ENCODE peak calls at places on chromosomes 7 and 10, in ten cellular contexts. W is HCT116, H is RWPE2, D is tibial nerve, L is HepG2, G is trophoblast cell, E is PC-9, N is heart right ventricle, J is body of pancreas, U is suprapubic skin. C is an unnamed sample.
A peak's percentile ranks its signal among the peaks of the same experiment; 100 is the strongest.

GRCh38 chr7:149720372-149721083 is 52.9 kb downstream of the ZNF467 start:
- DNase-seq in W (no peak), H (peak; percentile 41), D (peak; percentile 46), L (peak; percentile 78), G (no peak), E (no peak), N (peak; percentile 84), J (peak; percentile 94), U (peak; percentile 77), C (no peak)

GRCh38 chr7:7862393-7862792 is 106.2 kb upstream of the GLCCI1 start:
- DNase-seq in W (no peak), H (no peak), D (no peak), L (no peak), G (no peak), E (no peak), N (no peak), J (no peak), U (no peak), C (no peak)

GRCh38 chr7:99740573-99741437 is 5.8 kb upstream of the CYP3A7 start:
- DNase-seq in W (no peak), H (no peak), D (no peak), L (peak; percentile 8), G (no peak), E (no peak), N (no peak), J (no peak), U (no peak), C (no peak)

GRCh38 chr10:128125944-128126764 is at the start of gene MKI67:
- DNase-seq in W (peak; percentile 88), H (peak; percentile 89), D (peak; percentile 78), L (peak; percentile 91), G (peak; percentile 88), E (peak; percentile 80), N (peak; percentile 86), J (peak; percentile 77), U (peak; percentile 88), C (peak; percentile 85)

GRCh38 chr10:74293686-74294365 is 142.8 kb downstream of the ADK start:
- DNase-seq in W (no peak), H (no peak), D (no peak), L (no peak), G (no peak), E (peak; percentile 73), N (peak; percentile 26), J (peak; percentile 35), U (no peak), C (no peak)

GRCh38 chr10:114471906-114472873 is 67.9 kb upstream of the AFAP1L2 start:
- DNase-seq in W (no peak), H (no peak), D (no peak), L (peak; percentile 24), G (peak; percentile 2), E (no peak), N (no peak), J (peak; percentile 62), U (no peak), C (no peak)

GRCh38 chr10:53990799-53991238 is 810.2 kb downstream of the PCDH15 start:
- DNase-seq in W (no peak), H (no peak), D (no peak), L (no peak), G (no peak), E (no peak), N (no peak), J (no peak), U (no peak), C (no peak)

GRCh38 chr7:132475669-132476116 is 100.6 kb downstream of the PLXNA4 start:
- DNase-seq in W (no peak), H (no peak), D (no peak), L (no peak), G (no peak), E (no peak), N (no peak), J (no peak), U (no peak), C (no peak)

GRCh38 chr7:4037308-4037707 is 644.8 kb upstream of the FOXK1 start:
- DNase-seq in W (no peak), H (no peak), D (no peak), L (no peak), G (no peak), E (no peak), N (no peak), J (no peak), U (no peak), C (no peak)

GRCh38 chr10:29958440-29958839 is 100.9 kb downstream of the JCAD start:
- DNase-seq in W (no peak), H (no peak), D (no peak), L (no peak), G (peak; percentile 35), E (no peak), N (no peak), J (no peak), U (no peak), C (no peak)

GRCh38 chr7:129298268-129298893 is 73.6 kb downstream of the AHCYL2 start:
- DNase-seq in W (peak; percentile 26), H (no peak), D (peak; percentile 83), L (peak; percentile 36), G (peak; percentile 9), E (peak; percentile 50), N (peak; percentile 34), J (peak; percentile 76), U (no peak), C (peak; percentile 24)

GRCh38 chr7:156752371-156753297 is 112.1 kb downstream of the RNF32 start:
- DNase-seq in W (no peak), H (no peak), D (no peak), L (peak; percentile 7), G (no peak), E (no peak), N (no peak), J (no peak), U (no peak), C (no peak)

GRCh38 chr10:57864789-57865676 is 402.7 kb downstream of the IPMK start:
- DNase-seq in W (no peak), H (no peak), D (no peak), L (peak; percentile 30), G (peak; percentile 20), E (peak; percentile 18), N (no peak), J (peak; percentile 8), U (no peak), C (no peak)

GRCh38 chr10:73648975-73649829 is 6.6 kb downstream of the SYNPO2L start:
- DNase-seq in W (no peak), H (no peak), D (no peak), L (peak; percentile 41), G (peak; percentile 80), E (no peak), N (no peak), J (no peak), U (no peak), C (no peak)

GRCh38 chr7:123639646-123640045 is 16.0 kb upstream of the LMOD2 start:
- DNase-seq in W (no peak), H (no peak), D (no peak), L (no peak), G (no peak), E (no peak), N (no peak), J (no peak), U (no peak), C (no peak)

GRCh38 chr10:108877130-108877529 is 1046.2 kb downstream of the XPNPEP1 start:
- DNase-seq in W (no peak), H (no peak), D (no peak), L (no peak), G (no peak), E (no peak), N (no peak), J (no peak), U (no peak), C (no peak)

GRCh38 chr7:46932656-46933424 is 649.1 kb downstream of the TNS3 start:
- DNase-seq in W (no peak), H (no peak), D (peak; percentile 85), L (no peak), G (peak; percentile 70), E (peak; percentile 21), N (peak; percentile 24), J (peak; percentile 23), U (no peak), C (no peak)

GRCh38 chr7:87885018-87885417 is 8.7 kb downstream of the DBF4 start:
- DNase-seq in W (no peak), H (no peak), D (no peak), L (no peak), G (no peak), E (no peak), N (no peak), J (no peak), U (no peak), C (no peak)

DNA sequence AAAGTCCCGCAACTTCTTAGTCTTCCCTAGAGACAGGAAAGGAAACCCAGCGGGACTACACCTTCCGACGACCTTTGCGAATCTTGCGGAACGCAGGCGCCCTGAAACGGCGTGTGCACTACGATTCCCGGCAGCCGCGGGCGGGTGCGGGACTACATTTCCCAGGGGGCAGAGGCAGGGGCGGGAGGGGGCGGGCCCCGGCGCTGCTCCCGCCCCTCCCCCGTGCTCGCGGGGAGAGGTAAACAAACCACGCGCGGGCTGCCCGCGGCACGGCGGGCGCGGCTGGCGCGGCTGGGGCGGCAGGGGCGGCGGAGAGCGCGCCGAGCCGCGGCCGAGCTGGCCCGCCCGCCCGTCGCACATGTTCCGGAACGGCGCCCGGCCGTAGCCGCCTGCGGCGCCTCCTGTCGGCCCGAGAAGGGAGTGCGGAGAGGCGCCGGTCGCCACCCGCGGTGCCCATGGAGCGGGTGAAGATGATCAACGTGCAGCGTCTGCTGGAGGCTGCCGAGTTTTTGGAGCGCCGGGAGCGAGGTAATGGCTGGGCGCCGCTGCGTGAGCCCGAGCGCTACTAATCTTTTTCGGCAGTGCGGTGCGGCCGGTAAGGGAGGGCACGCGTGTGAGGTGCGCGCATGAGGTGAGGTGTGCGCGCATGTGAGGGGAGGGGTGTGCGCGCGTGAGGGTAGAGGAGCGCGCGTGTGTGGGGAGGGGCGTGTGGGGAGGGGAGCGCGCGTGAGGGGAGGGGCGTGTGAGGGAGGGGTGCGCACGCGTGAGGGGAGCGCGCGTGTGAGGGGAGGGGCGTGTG is 18.6 kb downstream of the MXI1 start:
- DNase-seq in W (peak; percentile 92), H (peak; percentile 90), D (peak; percentile 76), L (peak; percentile 83), G (peak; percentile 89), E (peak; percentile 80), N (peak; percentile 93), J (peak; percentile 92), U (peak; percentile 93), C (peak; percentile 89)
- H3K27ac ChIP-seq in W (peak overlapping the region; percentile 93), H (peak overlapping the region; percentile 55), D (peak overlapping the region; percentile 100), L (peak overlapping the region; percentile 84), G (peak overlapping the region; percentile 56), E (peak overlapping the region; percentile 59), N (peak overlapping the region; percentile 88), J (peak overlapping the region; percentile 93), U (peak overlapping the region; percentile 97), C (peak overlapping the region; percentile 84)

GRCh38 chr10:61028861-61029361 is 84.9 kb upstream of the RHOBTB1 start:
- DNase-seq in W (no peak), H (no peak), D (no peak), L (peak; percentile 30), G (peak; percentile 39), E (no peak), N (no peak), J (no peak), U (no peak), C (no peak)
- H3K9me3 ChIP-seq in W (no peaks in the 10 kb centered on the region), H (no peaks in the 10 kb centered on the region), D (no peaks in the 10 kb centered on the region), L (no peaks in the 10 kb centered on the region), G (no peaks in the 10 kb centered on the region), E (no peaks in the 10 kb centered on the region), N (no peaks in the 10 kb centered on the region), J (no peaks in the 10 kb centered on the region), U (no peaks in the 10 kb centered on the region), C (no peaks in the 10 kb centered on the region)

GRCh38 chr7:32774411-32774970 is 117.1 kb downstream of the KBTBD2 start:
- DNase-seq in W (no peak), H (no peak), D (no peak), L (no peak), G (no peak), E (no peak), N (no peak), J (no peak), U (no peak), C (no peak)
- H3K27ac ChIP-seq in W (no peak overlapping the region), H (no peak overlapping the region), D (no peak overlapping the region), L (no peak overlapping the region), G (no peak overlapping the region), E (no peak overlapping the region), N (no peak overlapping the region), J (no peak overlapping the region), U (no peak overlapping the region), C (no peak overlapping the region)

GRCh38 chr10:49034925-49035324 is 80.4 kb downstream of the VSTM4 start:
- DNase-seq in W (no peak), H (no peak), D (no peak), L (no peak), G (no peak), E (no peak), N (no peak), J (no peak), U (no peak), C (no peak)
- H3K9me3 ChIP-seq in W (no peaks in the 10 kb centered on the region), H (no peaks in the 10 kb centered on the region), D (no peaks in the 10 kb centered on the region), L (no peaks in the 10 kb centered on the region), G (peaks cover 2% of the 10 kb centered on the region), E (no peaks in the 10 kb centered on the region), N (no peaks in the 10 kb centered on the region), J (no peaks in the 10 kb centered on the region), U (no peaks in the 10 kb centered on the region), C (no peaks in the 10 kb centered on the region)

C was measured in CD4-positive, alpha-beta T cell.